ENCODE peak calls at places on chromosomes 16 and 17, in five cellular contexts. E is endothelial cell of umbilical vein, O is H1, Q is K562, I is HCT116. V is an unnamed sample.

GRCh38 chr17:41777157-41777578 is 9.3 kb downstream of the JUP start:
- DNase-seq in I (no peak), O (no peak), Q (no peak), E (no peak), V (no peak)

GRCh38 chr17:42345396-42346078 is 42.7 kb downstream of the STAT3 start:
- DNase-seq in I (no peak), O (no peak), E (no peak), Q (no peak), V (no peak)

GRCh38 chr16:89615596-89616090 is 2.2 kb downstream of the DPEP1 start:
- DNase-seq in I (no peak), E (no peak), Q (peak; percentile 65), O (no peak), V (no peak)

GRCh38 chr17:6108382-6108781 is 38.2 kb downstream of the WSCD1 start:
- DNase-seq in I (no peak), Q (no peak), E (no peak), O (no peak), V (no peak)

GRCh38 chr17:14334261-14334860 is 33.5 kb downstream of the HS3ST3B1 start:
- DNase-seq in Q (no peak), O (no peak), E (no peak), I (no peak), V (no peak)

GRCh38 chr17:7463368-7463846 is 16.0 kb downstream of the ZBTB4 start:
- DNase-seq in Q (no peak), E (no peak), I (no peak), O (no peak), V (no peak)

GRCh38 chr17:19631905-19632304 is 16.6 kb upstream of the ALDH3A2 start:
- DNase-seq in I (no peak), Q (no peak), O (no peak), E (no peak), V (no peak)

GRCh38 chr16:83956336-83957289 is 3.6 kb downstream of the OSGIN1 start:
- DNase-seq in Q (peak; percentile 84), E (peak; percentile 70), O (peak; percentile 76), I (peak; percentile 75), V (no peak)

DNA sequence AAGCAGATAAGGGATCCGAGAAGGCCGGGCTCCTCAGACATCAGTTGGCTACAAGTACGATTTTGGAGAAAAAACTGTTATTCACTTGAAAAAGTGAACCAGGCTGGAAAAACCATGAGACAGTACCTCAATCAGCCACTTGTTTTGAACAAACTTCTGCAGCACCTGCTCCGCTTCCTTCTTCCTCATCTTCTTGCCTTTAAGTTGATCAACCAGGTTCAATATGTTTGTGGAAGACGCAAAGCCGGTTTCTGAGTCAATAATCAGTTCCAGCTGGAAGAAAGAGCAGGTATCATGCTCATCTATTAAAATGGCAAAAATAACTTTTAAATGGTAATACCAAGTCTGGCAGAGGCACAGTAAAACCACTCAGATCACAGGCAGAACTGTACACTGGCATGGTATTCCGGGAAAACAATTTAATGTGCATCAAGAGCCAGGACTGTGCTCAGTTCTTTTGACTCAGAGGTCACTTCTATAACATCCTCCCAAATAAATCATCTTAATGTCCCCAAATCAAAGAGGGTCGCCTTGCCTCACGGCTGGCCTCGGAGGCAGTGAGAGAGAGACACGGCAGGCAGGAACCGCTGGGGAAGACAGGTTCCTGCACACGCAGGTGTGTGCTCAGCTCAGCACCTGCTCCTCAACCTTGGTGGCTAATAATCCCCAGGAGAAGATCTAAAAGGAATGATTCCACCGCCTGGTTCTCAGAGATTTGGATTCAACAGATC is 29.7 kb downstream of the KDM8 start:
- DNase-seq in O (no peak), E (no peak), Q (no peak), I (no peak), V (no peak)
- H3K4me3 ChIP-seq in O (no peak overlapping the region), E (no peak overlapping the region), Q (no peak overlapping the region), I (no peak overlapping the region), V (no peak overlapping the region)

DNA sequence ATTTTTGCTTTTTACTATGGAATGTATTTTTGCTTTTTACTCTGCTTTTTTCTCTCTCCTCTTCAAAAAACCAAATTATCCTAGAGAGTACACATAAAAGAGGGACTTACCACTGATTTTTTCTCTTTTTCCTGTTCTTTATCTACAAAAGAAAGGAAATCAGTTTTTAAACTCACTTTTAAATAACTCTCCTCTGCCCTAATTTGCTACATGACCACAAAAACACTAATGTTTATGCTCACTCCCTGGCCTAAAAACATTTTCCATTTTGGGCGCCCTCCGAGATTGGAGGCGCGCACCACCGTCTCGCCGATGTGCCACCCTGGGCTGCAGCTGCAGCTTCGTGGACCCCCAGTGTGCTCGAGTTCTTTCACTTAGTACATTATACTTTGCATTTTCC is 1.1 kb downstream of the TK2 start:
- DNase-seq in E (no peak), I (no peak), O (no peak), Q (no peak), V (no peak)
- H3K9ac ChIP-seq in E (peak overlapping the region; percentile 73), I (peak overlapping the region; percentile 84), O (no peak overlapping the region), Q (peak overlapping the region; percentile 83), V (no peak overlapping the region)

GRCh38 chr16:2874032-2874431 is 9.0 kb upstream of the FLYWCH2 start:
- DNase-seq in I (no peak), Q (no peak), E (no peak), O (no peak), V (no peak)
- TF ChIP-seq POLR2AphosphoS5 in I (no peak), Q (no peak), E (no peak), O (no peak), V (no peak)

GRCh38 chr17:40095944-40096791 is 4.2 kb downstream of the NR1D1 start:
- DNase-seq in I (no peak), E (no peak), Q (no peak), O (no peak), V (no peak)

GRCh38 chr17:40095356-40095943 is 4.9 kb downstream of the NR1D1 start:
- DNase-seq in I (no peak), O (no peak), E (no peak), Q (no peak), V (no peak)

GRCh38 chr17:40097931-40098845 is 2.2 kb downstream of the NR1D1 start:
- DNase-seq in I (no peak), Q (peak; percentile 47), O (no peak), E (peak; percentile 27), V (no peak)

GRCh38 chr17:40098846-40099626 is 1.4 kb downstream of the NR1D1 start:
- DNase-seq in Q (peak; percentile 97), E (peak; percentile 97), O (peak; percentile 95), I (peak; percentile 99), V (no peak)

DNA sequence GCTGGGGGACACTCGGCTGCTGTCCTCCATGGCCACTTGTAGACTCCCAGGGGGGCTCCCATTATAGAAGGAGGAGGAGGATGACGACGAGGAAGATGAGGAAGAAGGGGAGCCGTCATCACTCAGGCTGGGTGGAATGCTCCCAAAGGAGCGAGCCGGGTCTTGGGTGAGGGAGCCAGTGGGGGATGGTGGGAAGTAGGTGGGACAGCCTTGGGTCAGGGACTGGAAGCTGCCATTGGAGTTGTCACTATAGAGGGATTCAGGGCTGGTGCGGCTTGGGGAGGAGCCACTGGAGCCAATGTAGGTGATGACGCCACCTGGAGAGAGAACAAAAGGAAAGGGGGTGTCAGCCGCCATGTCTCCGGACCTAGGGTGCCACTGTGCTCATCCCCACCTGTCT is 3.3 kb downstream of the NR1D1 start:
- DNase-seq in E (no peak), I (no peak), O (no peak), Q (no peak), V (no peak)
- H3K4me3 ChIP-seq in E (no peak overlapping the region), I (no peak overlapping the region), O (no peak overlapping the region), Q (no peak overlapping the region), V (no peak overlapping the region)

DNA sequence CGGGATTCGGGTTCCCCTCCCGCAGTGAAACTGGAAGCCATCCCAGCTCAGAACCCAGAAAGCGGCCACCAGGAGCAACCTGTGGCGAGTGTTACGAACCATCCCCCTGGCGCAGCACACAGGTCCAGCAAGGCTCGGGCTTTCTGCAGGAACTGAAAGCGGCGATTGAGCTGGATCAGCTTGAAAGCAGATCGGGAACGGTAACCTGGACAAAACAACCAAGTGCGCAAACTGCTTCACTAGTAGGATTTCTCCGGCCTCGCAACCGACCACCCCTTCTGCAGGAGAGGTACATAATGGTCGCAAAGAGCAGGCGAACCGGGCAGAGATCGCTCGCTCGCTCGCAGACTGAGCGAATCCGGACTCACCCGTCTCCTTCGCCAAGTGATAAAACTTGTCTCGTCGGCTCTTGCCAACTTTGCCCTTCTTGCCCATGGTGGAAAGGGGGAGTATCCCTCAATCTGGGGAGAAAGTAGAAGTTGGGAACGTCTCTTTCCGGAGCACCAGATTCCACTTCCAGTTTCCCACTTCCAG is 696 bp upstream of the PSMC5 start:
- DNase-seq in Q (no peak), O (no peak), I (no peak), E (no peak), V (no peak)
- H3K9ac ChIP-seq in Q (peak overlapping the region; percentile 97), O (peak overlapping the region; percentile 88), I (peak overlapping the region; percentile 88), E (peak overlapping the region; percentile 86), V (peak overlapping the region; percentile 98)

DNA sequence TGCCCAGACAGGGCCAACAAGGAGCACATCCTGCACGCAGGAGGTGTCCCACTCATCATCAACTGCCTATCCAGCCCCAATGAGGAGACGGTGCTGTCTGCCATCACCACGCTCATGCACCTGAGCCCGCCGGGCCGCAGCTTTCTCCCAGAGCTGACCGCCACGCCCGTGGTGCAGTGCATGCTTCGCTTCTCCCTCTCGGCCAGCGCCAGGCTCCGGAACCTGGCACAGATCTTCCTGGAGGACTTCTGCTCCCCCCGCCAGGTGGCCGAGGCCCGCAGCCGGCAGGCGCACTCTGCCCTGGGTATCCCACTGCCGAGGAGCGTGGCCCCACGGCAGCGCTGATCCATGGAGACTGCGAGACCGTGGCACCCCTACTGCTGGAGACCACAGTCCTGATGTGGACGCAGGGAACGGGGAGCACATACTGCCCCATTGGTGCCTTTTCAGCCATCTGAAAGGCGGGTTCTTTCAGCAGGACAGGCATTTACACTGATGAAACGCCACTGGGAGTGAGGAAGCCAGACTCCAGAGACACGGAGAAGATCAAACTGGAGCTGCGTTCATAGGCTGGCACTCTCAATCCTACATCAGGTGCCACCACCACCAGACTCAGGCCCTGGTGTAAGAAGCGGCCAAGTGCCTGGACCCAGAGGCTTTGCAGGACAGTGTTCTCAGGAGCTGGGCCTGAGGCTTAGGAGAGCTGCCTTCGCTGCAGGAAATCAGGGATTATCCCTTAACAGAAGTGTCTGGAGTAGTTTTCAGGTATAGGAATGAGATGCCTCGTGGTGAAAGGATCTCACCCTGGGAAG is 2.6 kb downstream of the NT5C start:
- DNase-seq in E (no peak), I (no peak), Q (no peak), O (no peak), V (no peak)
- TF ChIP-seq POLR2AphosphoS5 in E (no peak), I (no peak), Q (peak; percentile 23), O (peak; percentile 69), V (no peak)